ENCODE peak calls at places on chromosomes 13 and 19, in nine cellular contexts. H, W, Q, G, D, V, I, P and B are unnamed samples.

GRCh38 chr19:46745521-46746280 is at the start of gene FKRP:
- DNase-seq in Q (no peak), H (no peak), W (peak), V (no peak), I (no peak), P (peak), G (no peak), D (no peak), B (no peak)

GRCh38 chr19:35086455-35086854 is 29.2 kb upstream of the FXYD3 start:
- DNase-seq in V (no peak), H (peak), W (no peak), P (no peak), D (no peak), I (no peak), Q (no peak), G (no peak), B (no peak)

GRCh38 chr19:6242677-6243076 is 37.1 kb downstream of the MLLT1 start:
- DNase-seq in G (no peak), V (no peak), D (no peak), H (no peak), I (no peak), W (no peak), P (no peak), Q (no peak), B (no peak)

GRCh38 chr19:33040994-33041827 is 23.5 kb downstream of the RHPN2 start:
- DNase-seq in W (no peak), G (no peak), P (no peak), I (no peak), Q (no peak), D (no peak), H (peak), V (no peak), B (peak)

GRCh38 chr13:19023115-19023514 is 158.5 kb downstream of the TUBA3C start:
- DNase-seq in H (no peak), D (no peak), V (no peak), Q (no peak), P (no peak), W (no peak), I (no peak), G (no peak), B (no peak)

GRCh38 chr13:24196593-24197197 is 36.2 kb downstream of the SPATA13 start:
- DNase-seq in I (no peak), P (no peak), D (no peak), H (no peak), W (no peak), V (no peak), Q (no peak), G (no peak), B (no peak)

GRCh38 chr13:112693831-112694497 is 4.1 kb downstream of the ATP11A start:
- DNase-seq in P (peak), Q (no peak), W (no peak), V (no peak), G (peak), D (no peak), I (no peak), H (no peak), B (no peak)

GRCh38 chr19:33580026-33580644 is 41.6 kb upstream of the CHST8 start:
- DNase-seq in W (no peak), P (no peak), Q (no peak), I (no peak), V (no peak), H (no peak), G (no peak), D (no peak), B (no peak)

GRCh38 chr13:61727714-61728275 is 312.1 kb upstream of the PCDH20 start:
- DNase-seq in D (no peak), W (no peak), I (no peak), Q (no peak), V (no peak), P (no peak), H (no peak), G (no peak), B (peak)

GRCh38 chr19:41843371-41843770 is 1.1 kb downstream of the LYPD4 start:
- DNase-seq in G (no peak), I (no peak), P (no peak), H (no peak), V (no peak), W (no peak), D (no peak), Q (no peak), B (no peak)

GRCh38 chr19:33280351-33280921 is 21.9 kb downstream of the CEBPA start:
- DNase-seq in H (no peak), G (no peak), W (peak), I (no peak), V (no peak), P (no peak), Q (no peak), D (no peak), B (no peak)

GRCh38 chr13:86986448-86986847 is 684.7 kb upstream of the SLITRK5 start:
- DNase-seq in Q (no peak), P (no peak), I (no peak), H (no peak), D (no peak), G (no peak), V (no peak), W (no peak), B (no peak)

GRCh38 chr13:110340812-110341444 is 33.8 kb downstream of the COL4A2 start:
- DNase-seq in D (no peak), G (no peak), I (no peak), P (peak), V (no peak), H (no peak), W (peak), Q (no peak), B (no peak)

GRCh38 chr19:18223860-18224524 is 2.2 kb downstream of the PDE4C start:
- DNase-seq in V (no peak), W (no peak), D (no peak), H (no peak), G (no peak), I (no peak), Q (no peak), P (no peak), B (no peak)

GRCh38 chr13:30796833-30797601 is 61.7 kb downstream of the ALOX5AP start:
- DNase-seq in W (peak), V (no peak), G (no peak), D (no peak), P (no peak), H (no peak), Q (no peak), I (no peak), B (no peak)

GRCh38 chr19:7986321-7987083 is 18.9 kb downstream of the ELAVL1 start:
- DNase-seq in D (no peak), H (no peak), G (peak), Q (no peak), W (no peak), I (no peak), P (peak), V (no peak), B (peak)

GRCh38 chr19:46494936-46495788 is 505 bp downstream of the PNMA8B start:
- DNase-seq in G (no peak), P (no peak), V (no peak), Q (no peak), H (no peak), W (no peak), I (no peak), D (no peak), B (no peak)

GRCh38 chr13:41370736-41371135 is 59.7 kb downstream of the NAA16 start:
- DNase-seq in Q (no peak), G (no peak), W (no peak), V (no peak), I (no peak), H (no peak), P (no peak), D (no peak), B (no peak)

GRCh38 chr19:1224847-1225246 is 13.0 kb downstream of the CBARP start:
- DNase-seq in Q (no peak), V (no peak), I (no peak), W (no peak), P (no peak), D (no peak), H (no peak), G (no peak), B (no peak)

GRCh38 chr19:50932018-50932689 is 20.7 kb downstream of the KLK5 start:
- DNase-seq in Q (no peak), G (no peak), W (no peak), H (no peak), D (no peak), V (no peak), P (no peak), I (no peak), B (no peak)

GRCh38 chr19:31330237-31330636 is 19.0 kb downstream of the TSHZ3 start:
- DNase-seq in I (no peak), H (no peak), V (no peak), Q (no peak), D (no peak), W (no peak), G (no peak), P (no peak), B (no peak)

GRCh38 chr19:12626958-12627357 is 16.2 kb downstream of the ZNF791 start:
- DNase-seq in Q (no peak), V (no peak), P (no peak), G (no peak), W (no peak), I (no peak), D (no peak), H (no peak), B (no peak)

GRCh38 chr19:58558066-58558622 is at the start of gene UBE2M:
- DNase-seq in W (peak), P (no peak), I (no peak), H (no peak), Q (no peak), G (no peak), V (no peak), D (peak), B (peak)

GRCh38 chr13:97240789-97241734 is 18.9 kb downstream of the MBNL2 start:
- DNase-seq in G (no peak), W (no peak), V (no peak), I (no peak), Q (no peak), P (no peak), D (no peak), H (no peak), B (no peak)

GRCh38 chr19:32874605-32875004 is 5.0 kb upstream of the SLC7A9 start:
- DNase-seq in P (no peak), I (no peak), D (no peak), W (no peak), V (no peak), H (no peak), Q (no peak), G (no peak), B (no peak)

GRCh38 chr13:62250501-62251175 is 835.0 kb upstream of the PCDH20 start:
- DNase-seq in H (no peak), G (no peak), W (no peak), D (no peak), Q (no peak), P (no peak), I (no peak), V (no peak), B (no peak)

GRCh38 chr13:47250141-47250540 is 353.3 kb upstream of the HTR2A start:
- DNase-seq in H (no peak), V (no peak), P (peak), W (no peak), Q (no peak), I (no peak), D (no peak), G (no peak), B (no peak)

GRCh38 chr13:47184311-47184710 is 287.5 kb upstream of the HTR2A start:
- DNase-seq in G (no peak), H (no peak), P (no peak), D (no peak), I (no peak), V (no peak), Q (no peak), W (no peak), B (no peak)

GRCh38 chr13:50494110-50494509 is 349.4 kb downstream of the DLEU7 start:
- DNase-seq in D (no peak), I (no peak), Q (no peak), P (no peak), W (no peak), V (no peak), H (no peak), G (no peak), B (no peak)

GRCh38 chr13:40379186-40379585 is 287.3 kb downstream of the FOXO1 start:
- DNase-seq in Q (no peak), G (no peak), V (no peak), H (no peak), P (no peak), W (no peak), I (no peak), D (no peak), B (peak)